ENCODE peak calls at places on chromosomes 13 and 19, in seven cellular contexts. V, N, D, T, A, S and Q are unnamed samples.

GRCh38 chr19:18879579-18880373 is 16.2 kb downstream of the CERS1 start:
- DNase-seq in N (no peak), D (no peak), S (no peak), V (no peak), T (no peak), A (no peak), Q (no peak)

GRCh38 chr19:33809960-33810359 is 13.3 kb downstream of the KCTD15 start:
- DNase-seq in V (no peak), N (no peak), T (no peak), S (no peak), A (peak), D (no peak), Q (no peak)

GRCh38 chr19:51751655-51752054 is at the start of gene FPR1:
- DNase-seq in D (peak), V (no peak), N (no peak), S (no peak), T (peak), A (no peak), Q (peak)

GRCh38 chr13:29254971-29255370 is 340.5 kb downstream of the SLC7A1 start:
- DNase-seq in T (no peak), A (no peak), S (no peak), N (no peak), V (no peak), D (no peak), Q (no peak)

GRCh38 chr13:89238496-89238895 is 1567.3 kb downstream of the SLITRK5 start:
- DNase-seq in D (no peak), S (no peak), A (no peak), T (no peak), N (no peak), V (no peak), Q (no peak)

GRCh38 chr19:44807652-44808462 is 1.0 kb upstream of the BCAM start:
- DNase-seq in S (no peak), A (peak), T (peak), N (no peak), V (no peak), D (peak), Q (peak)

GRCh38 chr13:71517004-71517403 is 350.0 kb downstream of the DACH1 start:
- DNase-seq in A (no peak), V (no peak), S (peak), D (no peak), T (peak), N (no peak), Q (no peak)

GRCh38 chr19:55526216-55527196 is 10.4 kb downstream of the SBK2 start:
- DNase-seq in D (peak), S (no peak), T (peak), V (no peak), N (no peak), A (peak), Q (peak)

GRCh38 chr13:95073826-95074345 is 227.4 kb downstream of the ABCC4 start:
- DNase-seq in S (peak), N (no peak), V (no peak), T (peak), D (no peak), A (no peak), Q (peak)

GRCh38 chr13:41751277-41751676 is 209.6 kb downstream of the VWA8 start:
- DNase-seq in A (peak), S (no peak), N (no peak), D (peak), V (peak), T (peak), Q (peak)

GRCh38 chr13:67228909-67229308 is 1.2 kb downstream of the PCDH9 start:
- DNase-seq in D (no peak), N (no peak), V (no peak), T (peak), A (peak), S (no peak), Q (no peak)

GRCh38 chr19:33245948-33246728 is 20.5 kb upstream of the SLC7A10 start:
- DNase-seq in S (no peak), T (no peak), A (peak), V (no peak), D (no peak), N (no peak), Q (peak)

GRCh38 chr13:103953859-103954258 is 887.6 kb upstream of the SLC10A2 start:
- DNase-seq in A (no peak), V (no peak), T (no peak), N (no peak), S (no peak), D (no peak), Q (no peak)

GRCh38 chr13:46569471-46569870 is 16.5 kb downstream of the LRCH1 start:
- DNase-seq in D (no peak), S (no peak), N (no peak), A (no peak), T (no peak), V (no peak), Q (no peak)

GRCh38 chr13:109790951-109791605 is 4.7 kb upstream of the IRS2 start:
- DNase-seq in A (peak), T (peak), D (peak), S (no peak), V (no peak), N (no peak), Q (no peak)

DNA sequence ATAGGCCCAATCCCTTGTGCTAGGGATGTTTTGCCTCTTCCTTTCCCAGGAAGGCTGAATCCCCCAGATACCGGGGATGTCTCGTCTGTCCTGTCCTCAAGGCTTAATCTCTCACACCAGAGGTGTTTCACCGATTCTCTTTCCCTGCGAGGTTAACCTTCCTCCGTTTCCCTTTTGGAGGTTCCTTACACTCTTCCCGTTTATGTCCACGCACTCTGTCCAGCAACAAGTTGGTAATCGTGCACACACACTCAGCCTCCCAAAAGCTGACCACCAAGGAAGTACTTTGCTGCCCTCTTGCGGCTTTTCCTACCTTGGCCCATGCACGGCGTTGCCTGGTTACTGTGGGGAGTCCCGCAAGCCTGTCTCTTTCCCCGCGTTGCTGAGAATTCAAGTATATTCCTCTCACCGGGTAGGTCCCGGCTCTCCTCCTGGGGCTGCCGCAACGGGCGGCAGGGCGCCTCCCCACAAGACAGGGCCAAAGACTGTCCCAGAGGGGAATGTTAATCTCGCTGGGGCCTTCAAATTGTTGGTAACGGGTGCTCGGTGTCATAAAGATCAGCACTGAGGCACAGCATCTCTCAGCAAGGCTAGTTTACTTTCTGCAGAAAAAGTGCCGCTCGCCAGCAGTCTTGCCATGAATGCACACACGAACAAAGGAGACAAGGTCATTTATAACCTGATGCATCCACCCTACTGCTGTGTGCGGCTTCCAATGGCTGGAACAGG is 36.7 kb upstream of the CD177 start:
- DNase-seq in T (peak), V (no peak), A (peak), N (no peak), S (no peak), D (peak), Q (peak)
- TF ChIP-seq CTCF in T (peak), V (peak), A (peak), N (no peak), S (peak), D (no peak), Q (peak)

GRCh38 chr19:40677156-40677555 is 13.3 kb downstream of the NUMBL start:
- DNase-seq in D (no peak), N (no peak), V (no peak), S (no peak), A (no peak), T (no peak), Q (no peak)
- H3K4me3 ChIP-seq in D (no peak), N (no peak), V (no peak), S (no peak), A (no peak), T (no peak), Q (no peak)

GRCh38 chr19:10553943-10554381 is 10.3 kb downstream of the ATG4D start:
- DNase-seq in D (no peak), V (no peak), N (no peak), S (no peak), T (no peak), A (no peak), Q (no peak)

GRCh38 chr19:10553087-10553667 is 9.5 kb downstream of the ATG4D start:
- DNase-seq in D (no peak), N (no peak), A (no peak), V (no peak), T (no peak), S (no peak), Q (no peak)

GRCh38 chr19:10555613-10555979 is 10.2 kb downstream of the KRI1 start:
- DNase-seq in N (no peak), A (no peak), S (no peak), D (no peak), V (no peak), T (no peak), Q (no peak)

GRCh38 chr19:10552596-10553053 is 8.9 kb downstream of the ATG4D start:
- DNase-seq in D (no peak), S (peak), V (no peak), A (peak), T (no peak), N (no peak), Q (no peak)

DNA sequence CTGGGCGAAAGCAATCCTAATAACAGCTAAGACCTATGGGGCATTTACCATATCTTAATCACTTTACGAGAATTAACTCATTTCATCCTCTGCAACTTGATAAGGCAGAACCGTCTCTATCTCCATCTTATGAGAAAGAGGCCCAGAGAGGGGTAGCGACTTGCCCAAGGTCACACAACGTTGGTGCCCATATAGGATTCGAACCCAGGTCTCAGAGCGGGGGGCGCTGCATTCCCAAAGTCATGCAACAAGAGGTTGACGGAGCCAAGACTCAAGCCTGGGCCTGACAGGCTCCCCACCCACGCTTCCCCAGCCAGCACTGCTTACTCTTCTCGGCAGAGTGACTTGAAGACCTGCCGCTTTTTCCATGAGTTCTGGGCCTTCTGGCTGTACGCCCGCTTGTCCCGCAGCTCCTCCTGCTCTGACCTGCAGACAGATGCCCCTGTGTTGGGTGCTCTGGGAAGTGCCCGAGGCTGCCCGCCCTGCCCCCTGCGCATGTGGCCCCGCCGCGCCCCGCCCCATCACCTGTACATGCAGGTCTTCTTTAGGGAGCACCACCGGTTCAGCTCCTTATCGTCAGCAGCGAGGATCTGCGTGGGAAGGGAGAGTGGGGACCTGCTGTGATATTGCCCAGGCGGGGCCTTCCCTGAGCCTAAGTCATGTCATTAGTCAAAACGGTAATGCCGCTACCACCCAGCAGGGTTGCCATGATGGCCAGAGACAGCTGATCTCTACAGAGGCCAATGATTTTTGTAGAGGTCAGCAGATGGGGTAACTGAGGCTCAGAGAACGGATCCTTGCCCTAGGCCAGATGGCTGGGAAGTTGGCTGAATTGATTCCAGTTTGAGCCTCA is 10.8 kb downstream of the KRI1 start:
- DNase-seq in D (no peak), V (no peak), N (no peak), T (no peak), A (no peak), S (no peak), Q (no peak)
- TF ChIP-seq CTCF in D (no peak), V (no peak), N (no peak), T (no peak), A (no peak), S (peak), Q (peak)

GRCh38 chr19:3372413-3372812 is 6.0 kb downstream of the NFIC start:
- DNase-seq in N (no peak), A (no peak), D (no peak), T (no peak), S (no peak), V (no peak), Q (no peak)

GRCh38 chr19:3378352-3379146 is 12.2 kb downstream of the NFIC start:
- DNase-seq in S (no peak), A (no peak), N (no peak), D (no peak), V (no peak), T (no peak), Q (no peak)

GRCh38 chr19:3373971-3374368 is 7.6 kb downstream of the NFIC start:
- DNase-seq in T (no peak), A (no peak), S (no peak), V (no peak), D (no peak), N (no peak), Q (no peak)

GRCh38 chr19:3374369-3375112 is 8.2 kb downstream of the NFIC start:
- DNase-seq in D (peak), T (no peak), S (no peak), N (no peak), V (no peak), A (peak), Q (no peak)

GRCh38 chr19:3375221-3376088 is 9.1 kb downstream of the NFIC start:
- DNase-seq in D (peak), N (peak), S (no peak), V (no peak), A (peak), T (peak), Q (peak)
- H3K4me3 ChIP-seq in D (no peak), N (peak), S (peak), V (no peak), A (peak), T (no peak), Q (peak)

DNA sequence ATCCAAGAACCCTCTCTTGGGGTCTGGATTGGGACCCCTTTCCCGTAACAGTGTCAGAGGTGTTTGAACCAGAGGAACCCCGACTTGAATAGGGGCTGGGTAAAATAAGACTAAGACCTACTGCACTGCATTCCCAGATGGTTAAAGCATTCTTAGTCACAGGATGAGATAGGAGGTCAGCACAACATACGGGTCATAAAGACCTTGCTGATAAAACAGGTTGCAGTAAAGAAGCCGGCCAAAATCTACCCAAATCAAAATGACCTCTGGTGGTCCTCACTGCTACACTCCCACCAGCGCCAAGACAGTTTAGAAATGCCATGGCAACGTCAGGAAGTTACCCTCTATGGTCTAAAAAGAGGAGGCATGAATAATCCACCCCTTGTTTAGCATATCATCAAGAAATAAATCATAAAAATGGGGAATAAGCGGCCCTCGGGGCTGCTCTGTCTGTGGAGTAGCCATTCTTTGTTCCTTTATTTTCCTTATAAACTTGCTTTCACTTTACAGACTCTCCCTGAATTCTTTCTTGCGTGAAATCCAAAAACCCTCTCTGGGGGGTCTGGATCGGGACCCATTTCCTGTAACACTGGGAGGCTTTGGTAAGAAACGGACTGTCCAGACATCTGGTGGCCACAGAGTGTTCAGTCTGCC is 4.4 kb upstream of the SIN3B start:
- DNase-seq in T (peak), A (no peak), S (no peak), V (no peak), N (no peak), D (peak), Q (peak)
- TF ChIP-seq CTCF in T (no peak), A (no peak), S (no peak), V (no peak), N (no peak), D (no peak), Q (no peak)